ENCODE peak calls at places on chromosome 5, in eight cellular contexts. M is COR-L47; T is GM18507; Z is stimulated activated CD4-positive, alpha-beta T cell treated with anti-CD3 and anti-CD28 coated beads, Interleukin-1b, Interleukin-23, amount 100 ng/mL, for 1 hour; F is SK-N-DZ; O is epithelial cell of esophagus; W is iris pigment epithelial cell; L is GM12865. K is an unnamed sample.

GRCh38 chr5:138770977-138771376 is 17.8 kb downstream of the CTNNA1 start:
- DNase-seq in M (peak; percentile 3), T (no peak), Z (no peak), F (no peak), O (no peak), W (no peak), L (no peak), K (no peak)

GRCh38 chr5:86546582-86546981 is 71.2 kb upstream of the COX7C start:
- DNase-seq in M (no peak), T (no peak), Z (no peak), F (no peak), O (peak; percentile 12), W (no peak), L (no peak), K (no peak)

GRCh38 chr5:54985301-54986268 is at the start of gene ESM1:
- DNase-seq in M (peak; percentile 49), T (no peak), Z (no peak), F (no peak), O (peak; percentile 85), W (peak; percentile 89), L (no peak), K (no peak)

GRCh38 chr5:17302590-17302989 is 85.2 kb downstream of the BASP1 start:
- DNase-seq in M (no peak), T (no peak), Z (no peak), F (peak; percentile 68), O (no peak), W (no peak), L (no peak), K (no peak)

GRCh38 chr5:124783794-124784193 is 37.4 kb upstream of the ZNF608 start:
- DNase-seq in M (no peak), T (no peak), Z (no peak), F (no peak), O (peak; percentile 8), W (peak; percentile 76), L (no peak), K (no peak)

GRCh38 chr5:133230823-133231578 is 179.2 kb downstream of the HSPA4 start:
- DNase-seq in M (peak; percentile 58), T (no peak), Z (no peak), F (no peak), O (no peak), W (no peak), L (no peak), K (no peak)

GRCh38 chr5:16456103-16456832 is 9.3 kb downstream of the ZNF622 start:
- DNase-seq in M (peak; percentile 43), T (peak; percentile 14), Z (no peak), F (peak; percentile 76), O (peak; percentile 81), W (peak; percentile 83), L (peak; percentile 75), K (no peak)

GRCh38 chr5:43039468-43040286 is 442 bp downstream of the ANXA2R start:
- DNase-seq in M (peak; percentile 84), T (no peak), Z (no peak), F (peak; percentile 78), O (peak; percentile 77), W (peak; percentile 91), L (peak; percentile 56), K (peak; percentile 2)

K was measured in NCI-H1048.